ENCODE peak calls at places on chromosomes 7 and 10, in eight cellular contexts. L is WTC11, H is astrocyte of the spinal cord, Q is pancreas, J is astrocyte, G is psoas muscle, O is AG09309, B is choroid plexus epithelial cell. K is an unnamed sample.

GRCh38 chr7:157780721-157781120 is 443.9 kb downstream of the DNAJB6 start:
- DNase-seq in L (no peak), H (no peak), Q (no peak), J (no peak), G (no peak), O (no peak), B (no peak), K (no peak)

GRCh38 chr10:101464518-101465085 is 110.6 kb downstream of the BTRC start:
- DNase-seq in L (no peak), H (no peak), Q (no peak), J (no peak), G (no peak), O (no peak), B (no peak), K (no peak)

GRCh38 chr7:26620352-26620751 is 244.0 kb downstream of the SKAP2 start:
- DNase-seq in L (peak), H (peak), Q (no peak), J (no peak), G (peak), O (no peak), B (no peak), K (peak)

GRCh38 chr7:7768977-7769376 is 50.6 kb upstream of the RPA3 start:
- DNase-seq in L (no peak), H (no peak), Q (no peak), J (no peak), G (no peak), O (no peak), B (no peak), K (no peak)

GRCh38 chr7:6258440-6259182 is 13.8 kb downstream of the CYTH3 start:
- DNase-seq in L (no peak), H (peak), Q (no peak), J (peak), G (no peak), O (no peak), B (peak), K (no peak)

GRCh38 chr10:87734987-87735827 is 75.5 kb downstream of the PAPSS2 start:
- DNase-seq in L (peak), H (peak), Q (peak), J (peak), G (no peak), O (peak), B (peak), K (peak)

GRCh38 chr10:12566161-12567115 is 217.1 kb downstream of the CAMK1D start:
- DNase-seq in L (no peak), H (peak), Q (no peak), J (peak), G (peak), O (peak), B (peak), K (no peak)

GRCh38 chr10:51832652-51833383 is 133.4 kb upstream of the CSTF2T start:
- DNase-seq in L (no peak), H (peak), Q (no peak), J (peak), G (no peak), O (peak), B (peak), K (no peak)

GRCh38 chr7:37920619-37921339 is at the start of gene EPDR1:
- DNase-seq in L (peak), H (no peak), Q (peak), J (peak), G (peak), O (no peak), B (no peak), K (peak)

GRCh38 chr7:123782071-123782798 is 33.4 kb upstream of the WASL start:
- DNase-seq in L (no peak), H (no peak), Q (no peak), J (no peak), G (no peak), O (no peak), B (peak), K (no peak)

GRCh38 chr7:38565289-38565688 is 65.9 kb downstream of the AMPH start:
- DNase-seq in L (no peak), H (no peak), Q (no peak), J (no peak), G (no peak), O (no peak), B (no peak), K (no peak)

GRCh38 chr10:11345224-11346054 is 266.0 kb downstream of the USP6NL start:
- DNase-seq in L (peak), H (no peak), Q (no peak), J (no peak), G (no peak), O (no peak), B (peak), K (peak)

GRCh38 chr7:44638611-44639557 is 32.5 kb downstream of the OGDH start:
- DNase-seq in L (peak), H (peak), Q (peak), J (peak), G (peak), O (no peak), B (peak), K (peak)

GRCh38 chr10:75269605-75270004 is 33.8 kb upstream of the COMTD1 start:
- DNase-seq in L (no peak), H (no peak), Q (no peak), J (no peak), G (no peak), O (no peak), B (no peak), K (no peak)

GRCh38 chr7:140031364-140031763 is 31.4 kb downstream of the PARP12 start:
- DNase-seq in L (no peak), H (no peak), Q (no peak), J (no peak), G (no peak), O (no peak), B (no peak), K (no peak)

GRCh38 chr7:140625908-140626868 is 14.4 kb downstream of the DENND2A start:
- DNase-seq in L (peak), H (peak), Q (peak), J (peak), G (peak), O (peak), B (peak), K (peak)

GRCh38 chr10:31479752-31480151 is 160.7 kb downstream of the ZEB1 start:
- DNase-seq in L (no peak), H (no peak), Q (no peak), J (peak), G (no peak), O (no peak), B (peak), K (no peak)

GRCh38 chr7:113216038-113216437 is 97.7 kb upstream of the SMIM30 start:
- DNase-seq in L (no peak), H (no peak), Q (no peak), J (no peak), G (no peak), O (no peak), B (no peak), K (no peak)

GRCh38 chr7:136845899-136846465 is 22.5 kb upstream of the CHRM2 start:
- DNase-seq in L (no peak), H (peak), Q (no peak), J (peak), G (no peak), O (peak), B (no peak), K (no peak)

GRCh38 chr7:43648725-43649406 is 66.0 kb downstream of the STK17A start:
- DNase-seq in L (no peak), H (peak), Q (no peak), J (peak), G (no peak), O (peak), B (peak), K (no peak)

GRCh38 chr10:110636572-110636931 is 7.6 kb upstream of the RBM20 start:
- DNase-seq in L (no peak), H (no peak), Q (no peak), J (no peak), G (no peak), O (no peak), B (no peak), K (no peak)

GRCh38 chr7:33998487-33998886 is 93.1 kb downstream of the BMPER start:
- DNase-seq in L (no peak), H (peak), Q (no peak), J (no peak), G (peak), O (no peak), B (peak), K (no peak)

GRCh38 chr7:71290382-71290781 is 158.4 kb downstream of the GALNT17 start:
- DNase-seq in L (no peak), H (no peak), Q (no peak), J (no peak), G (no peak), O (no peak), B (no peak), K (no peak)

GRCh38 chr10:110547139-110547761 is 20.2 kb upstream of the SMC3 start:
- DNase-seq in L (no peak), H (peak), Q (no peak), J (peak), G (no peak), O (no peak), B (peak), K (no peak)

GRCh38 chr7:156175003-156175402 is 362.7 kb upstream of the SHH start:
- DNase-seq in L (no peak), H (no peak), Q (no peak), J (no peak), G (no peak), O (no peak), B (no peak), K (no peak)

GRCh38 chr7:90850516-90850915 is 254.4 kb downstream of the CDK14 start:
- DNase-seq in L (no peak), H (no peak), Q (no peak), J (no peak), G (no peak), O (no peak), B (no peak), K (no peak)

GRCh38 chr10:47181057-47181849 is 118.7 kb upstream of the GDF10 start:
- DNase-seq in L (no peak), H (no peak), Q (no peak), J (no peak), G (no peak), O (no peak), B (no peak), K (no peak)

GRCh38 chr7:50739744-50740455 is 42.8 kb downstream of the GRB10 start:
- DNase-seq in L (no peak), H (no peak), Q (peak), J (no peak), G (no peak), O (no peak), B (no peak), K (no peak)

GRCh38 chr7:143375298-143376034 is 5.7 kb upstream of the ZYX start:
- DNase-seq in L (no peak), H (no peak), Q (no peak), J (no peak), G (no peak), O (no peak), B (no peak), K (no peak)

GRCh38 chr7:113402005-113402404 is 283.7 kb upstream of the SMIM30 start:
- DNase-seq in L (no peak), H (no peak), Q (no peak), J (no peak), G (no peak), O (no peak), B (no peak), K (no peak)

GRCh38 chr7:27073066-27073465 is 22.7 kb downstream of the HOXA1 start:
- DNase-seq in L (no peak), H (no peak), Q (no peak), J (no peak), G (no peak), O (no peak), B (no peak), K (no peak)

GRCh38 chr7:25656071-25656470 is 427.8 kb upstream of the NPVF start:
- DNase-seq in L (no peak), H (no peak), Q (no peak), J (no peak), G (no peak), O (no peak), B (no peak), K (no peak)

GRCh38 chr10:108789911-108790310 is 1133.4 kb downstream of the XPNPEP1 start:
- DNase-seq in L (no peak), H (peak), Q (no peak), J (peak), G (no peak), O (no peak), B (peak), K (no peak)

GRCh38 chr7:19982841-19983835 is 209.7 kb upstream of the TMEM196 start:
- DNase-seq in L (peak), H (peak), Q (no peak), J (peak), G (peak), O (peak), B (peak), K (peak)

GRCh38 chr7:106901870-106902441 is 36.9 kb downstream of the PIK3CG start:
- DNase-seq in L (no peak), H (no peak), Q (no peak), J (no peak), G (no peak), O (no peak), B (no peak), K (no peak)

DNA sequence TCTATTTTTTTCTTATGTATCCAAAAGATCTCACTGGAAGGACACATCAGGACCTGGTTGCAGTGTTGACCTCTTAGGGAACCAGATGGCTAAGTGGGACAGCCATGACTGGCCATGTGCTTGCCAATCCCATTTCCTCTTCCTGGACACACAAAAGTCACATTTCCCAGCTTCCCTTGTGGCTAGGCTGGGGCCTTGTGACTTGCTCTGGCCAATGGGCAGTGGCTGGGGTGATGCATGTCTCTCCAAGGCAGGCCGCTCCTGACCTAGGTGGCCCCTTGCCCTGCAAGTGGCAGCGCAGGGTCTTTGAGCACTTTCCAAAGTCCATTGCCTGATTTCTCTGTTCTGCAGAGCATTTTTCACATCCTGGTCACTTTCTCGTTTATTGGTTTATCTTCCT is 41.7 kb upstream of the HSPA12A start:
- DNase-seq in L (no peak), H (no peak), Q (no peak), J (no peak), G (no peak), O (no peak), B (no peak), K (no peak)
- TF ChIP-seq CTCF in L (no peak), H (no peak), Q (no peak), J (no peak), G (no peak), O (no peak), B (no peak), K (no peak)

GRCh38 chr10:116007256-116007891 is 265.6 kb downstream of the GFRA1 start:
- DNase-seq in L (no peak), H (no peak), Q (no peak), J (no peak), G (no peak), O (no peak), B (no peak), K (no peak)
- TF ChIP-seq CTCF in L (no peak), H (no peak), Q (no peak), J (no peak), G (no peak), O (no peak), B (no peak), K (no peak)

GRCh38 chr7:327991-328702 is 38.2 kb downstream of the FOXL3 start:
- DNase-seq in L (no peak), H (no peak), Q (no peak), J (no peak), G (no peak), O (no peak), B (no peak), K (no peak)
- TF ChIP-seq CTCF in L (no peak), H (no peak), Q (no peak), J (no peak), G (no peak), O (no peak), B (no peak), K (no peak)

GRCh38 chr7:141754939-141755338 is 9.0 kb upstream of the TAS2R3 start:
- DNase-seq in L (peak), H (no peak), Q (no peak), J (no peak), G (no peak), O (no peak), B (peak), K (peak)
- TF ChIP-seq CTCF in L (peak), H (peak), Q (no peak), J (peak), G (no peak), O (peak), B (peak), K (peak)

DNA sequence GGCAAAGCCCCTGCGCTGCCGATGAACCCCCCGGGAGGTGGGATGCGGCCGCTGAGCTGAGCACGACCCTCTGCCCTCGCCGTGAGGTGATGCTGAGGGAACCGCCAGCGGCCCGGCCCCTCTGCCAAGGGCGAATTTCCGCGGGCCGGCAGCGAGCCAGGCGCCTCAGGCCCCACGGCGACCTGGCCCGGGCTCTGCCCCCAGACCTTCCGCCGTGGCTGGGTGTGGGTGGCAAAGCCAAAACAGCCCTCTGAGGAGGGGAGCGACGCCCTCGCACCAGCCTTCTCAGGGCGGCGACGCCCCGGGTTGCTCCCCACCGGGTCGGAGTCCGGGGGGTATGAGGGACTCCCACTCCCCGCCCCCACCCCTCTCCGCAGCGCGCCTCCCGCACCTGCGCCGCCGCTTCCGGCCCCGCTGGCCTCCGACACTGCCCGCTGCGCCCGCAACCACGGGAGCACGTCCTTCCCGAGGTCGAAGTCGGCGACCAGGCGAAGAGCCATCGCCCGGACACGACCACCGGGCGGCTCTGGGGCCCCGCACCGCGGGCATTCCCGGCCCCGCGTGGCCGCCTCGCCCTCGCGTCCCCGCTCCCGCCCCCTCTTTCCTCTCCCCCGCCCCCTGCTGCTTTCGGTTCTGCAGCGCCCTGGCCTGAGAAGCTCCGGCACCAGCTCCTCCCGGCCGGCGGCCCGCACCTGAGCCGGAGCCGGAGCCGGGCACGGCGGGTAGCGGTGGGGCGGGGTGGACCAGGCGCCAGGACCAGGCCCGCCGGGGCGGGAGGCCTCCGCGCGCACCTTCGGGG is at the start of gene GSAP:
- DNase-seq in L (peak), H (no peak), Q (peak), J (peak), G (peak), O (no peak), B (no peak), K (peak)
- TF ChIP-seq CTCF in L (no peak), H (no peak), Q (no peak), J (no peak), G (no peak), O (no peak), B (no peak), K (no peak)

GRCh38 chr7:2211259-2211575 is 21.5 kb downstream of the MAD1L1 start:
- DNase-seq in L (no peak), H (no peak), Q (no peak), J (no peak), G (no peak), O (no peak), B (no peak), K (no peak)
- TF ChIP-seq CTCF in L (no peak), H (no peak), Q (no peak), J (no peak), G (no peak), O (no peak), B (no peak), K (no peak)

GRCh38 chr10:131477457-131478205 is 166.1 kb upstream of the TCERG1L start:
- DNase-seq in L (no peak), H (no peak), Q (peak), J (no peak), G (no peak), O (no peak), B (no peak), K (no peak)
- TF ChIP-seq CTCF in L (no peak), H (no peak), Q (no peak), J (no peak), G (no peak), O (no peak), B (no peak), K (no peak)

DNA sequence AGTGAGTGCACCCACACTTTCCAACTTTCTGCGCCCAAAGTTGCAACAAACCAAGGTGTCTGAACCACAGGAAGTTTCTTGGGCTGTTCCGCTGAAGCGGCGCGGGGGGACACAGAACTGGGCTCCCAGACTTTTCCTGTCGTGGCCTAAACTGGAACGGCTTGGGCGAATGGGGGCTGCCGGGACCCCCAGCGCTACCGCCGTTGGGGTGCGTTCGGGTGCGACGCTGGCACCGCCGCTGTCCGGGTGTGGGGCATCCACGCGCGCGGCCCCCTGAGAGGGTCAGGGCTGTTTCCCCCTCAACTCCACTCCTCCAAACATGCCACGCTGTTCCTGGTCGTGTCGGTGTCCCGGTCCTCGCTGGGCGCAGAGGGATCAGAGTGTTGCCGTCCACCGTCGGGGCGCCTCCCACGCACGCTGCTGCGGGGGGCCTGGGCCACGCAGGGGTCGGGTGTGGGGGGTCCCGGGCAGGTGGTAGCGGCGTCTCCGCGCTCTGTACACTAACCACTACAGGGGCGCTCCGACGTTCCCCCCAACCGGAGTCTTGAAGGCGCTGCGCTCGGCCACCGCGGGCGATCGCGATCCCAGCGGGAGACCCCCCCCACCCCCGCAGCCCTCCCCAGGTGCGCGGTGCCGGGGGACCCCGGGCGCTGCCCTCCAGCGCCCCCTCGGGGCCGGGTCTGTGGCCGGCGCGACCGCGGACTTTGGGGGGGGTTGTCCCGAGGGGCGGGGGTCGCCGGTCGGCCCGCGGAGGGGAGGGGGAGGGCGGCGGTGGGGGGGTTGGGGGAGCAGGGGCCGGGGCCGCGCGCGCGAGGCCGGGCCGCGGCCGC is 2.2 kb upstream of the CUX1 start:
- DNase-seq in L (peak), H (no peak), Q (peak), J (no peak), G (peak), O (no peak), B (no peak), K (peak)
- TF ChIP-seq CTCF in L (peak), H (peak), Q (peak), J (no peak), G (peak), O (peak), B (peak), K (peak)

GRCh38 chr10:113980408-113981087 is 63.1 kb upstream of the ADRB1 start:
- DNase-seq in L (no peak), H (no peak), Q (no peak), J (no peak), G (no peak), O (no peak), B (no peak), K (no peak)
- TF ChIP-seq CTCF in L (no peak), H (peak), Q (no peak), J (no peak), G (no peak), O (peak), B (peak), K (no peak)

DNA sequence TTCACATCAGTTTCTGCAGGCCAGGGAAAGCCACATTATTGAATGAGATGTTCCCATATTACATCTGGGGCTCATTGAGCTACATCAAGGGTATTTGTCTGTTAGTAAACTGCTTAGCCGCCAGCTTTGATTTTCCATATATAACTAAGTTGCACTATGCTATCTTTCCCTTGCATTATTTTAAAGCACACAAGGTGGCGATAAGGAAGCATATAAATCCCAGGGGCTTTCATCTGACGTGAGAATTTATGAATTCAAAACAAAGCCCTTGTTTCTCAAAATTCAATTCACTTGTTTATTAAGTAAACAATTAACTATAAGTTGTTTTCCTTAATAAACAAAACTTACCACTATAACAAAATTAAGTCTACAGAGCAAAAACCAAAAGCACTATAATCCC is 334.1 kb upstream of the TPK1 start:
- DNase-seq in L (no peak), H (no peak), Q (no peak), J (no peak), G (no peak), O (no peak), B (peak), K (no peak)
- TF ChIP-seq CTCF in L (no peak), H (no peak), Q (no peak), J (no peak), G (no peak), O (no peak), B (peak), K (no peak)